ENCODE peak calls at places on chromosome 1, in eight cellular contexts. One of them, this sample, is unnamed.
A peak's percentile ranks its signal among the peaks of the same experiment; 100 is the strongest.

GRCh38 chr1:182430263-182431068 is 19.5 kb upstream of the RGSL1 start:
- DNase-seq in heart left ventricle: no peak
- DNase-seq in IMR-90: peak; percentile 42
- DNase-seq in Calu3: no peak
- DNase-seq in lower leg skin: no peak
- DNase-seq in stomach: no peak
- DNase-seq in bronchial epithelial cell: peak; percentile 41
- DNase-seq in mucosa of descending colon: no peak
- DNase-seq in this sample: no peak

GRCh38 chr1:65009176-65009575 is 42.8 kb upstream of the JAK1 start:
- DNase-seq in stomach: no peak
- DNase-seq in heart left ventricle: no peak
- DNase-seq in bronchial epithelial cell: no peak
- DNase-seq in IMR-90: no peak
- DNase-seq in Calu3: no peak
- DNase-seq in lower leg skin: no peak
- DNase-seq in mucosa of descending colon: no peak
- DNase-seq in this sample: no peak

GRCh38 chr1:3061981-3062615 is 6.9 kb upstream of the PRDM16 start:
- DNase-seq in bronchial epithelial cell: no peak
- DNase-seq in Calu3: no peak
- DNase-seq in IMR-90: no peak
- DNase-seq in heart left ventricle: peak; percentile 37
- DNase-seq in mucosa of descending colon: no peak
- DNase-seq in stomach: peak; percentile 25
- DNase-seq in lower leg skin: no peak
- DNase-seq in this sample: no peak

GRCh38 chr1:27575861-27576331 is 28.0 kb downstream of the AHDC1 start:
- DNase-seq in heart left ventricle: peak; percentile 88
- DNase-seq in lower leg skin: no peak
- DNase-seq in IMR-90: no peak
- DNase-seq in stomach: peak; percentile 84
- DNase-seq in bronchial epithelial cell: peak; percentile 47
- DNase-seq in mucosa of descending colon: peak; percentile 56
- DNase-seq in Calu3: peak; percentile 56
- DNase-seq in this sample: peak; percentile 87

GRCh38 chr1:24393892-24394291 is 19.7 kb downstream of the STPG1 start:
- DNase-seq in stomach: no peak
- DNase-seq in mucosa of descending colon: no peak
- DNase-seq in IMR-90: peak; percentile 81
- DNase-seq in bronchial epithelial cell: peak; percentile 85
- DNase-seq in Calu3: no peak
- DNase-seq in lower leg skin: no peak
- DNase-seq in heart left ventricle: no peak
- DNase-seq in this sample: no peak

GRCh38 chr1:109769335-109770078 is 5.8 kb upstream of the EPS8L3 start:
- DNase-seq in mucosa of descending colon: peak; percentile 1
- DNase-seq in bronchial epithelial cell: peak; percentile 73
- DNase-seq in lower leg skin: no peak
- DNase-seq in Calu3: no peak
- DNase-seq in IMR-90: peak; percentile 95
- DNase-seq in heart left ventricle: no peak
- DNase-seq in stomach: peak; percentile 16
- DNase-seq in this sample: no peak

GRCh38 chr1:19476440-19477190 is 8.7 kb downstream of the CAPZB start:
- DNase-seq in heart left ventricle: no peak
- DNase-seq in IMR-90: peak; percentile 79
- DNase-seq in bronchial epithelial cell: no peak
- DNase-seq in mucosa of descending colon: peak; percentile 46
- DNase-seq in stomach: no peak
- DNase-seq in lower leg skin: no peak
- DNase-seq in Calu3: no peak
- DNase-seq in this sample: no peak

GRCh38 chr1:93324486-93325464 is 20.9 kb upstream of the DR1 start:
- DNase-seq in mucosa of descending colon: peak; percentile 17
- DNase-seq in bronchial epithelial cell: peak; percentile 95
- DNase-seq in stomach: no peak
- DNase-seq in heart left ventricle: no peak
- DNase-seq in Calu3: peak; percentile 15
- DNase-seq in lower leg skin: no peak
- DNase-seq in IMR-90: peak; percentile 81
- DNase-seq in this sample: no peak

GRCh38 chr1:36542024-36542961 is 59.6 kb upstream of the CSF3R start:
- DNase-seq in IMR-90: no peak
- DNase-seq in lower leg skin: no peak
- DNase-seq in Calu3: no peak
- DNase-seq in mucosa of descending colon: no peak
- DNase-seq in bronchial epithelial cell: no peak
- DNase-seq in stomach: no peak
- DNase-seq in heart left ventricle: no peak
- DNase-seq in this sample: no peak

GRCh38 chr1:22889213-22889827 is 83.3 kb downstream of the LACTBL1 start:
- DNase-seq in bronchial epithelial cell: peak; percentile 51
- DNase-seq in stomach: no peak
- DNase-seq in mucosa of descending colon: peak; percentile 41
- DNase-seq in heart left ventricle: no peak
- DNase-seq in IMR-90: peak; percentile 51
- DNase-seq in Calu3: peak; percentile 19
- DNase-seq in lower leg skin: no peak
- DNase-seq in this sample: no peak

GRCh38 chr1:34320081-34320480 is 143.4 kb downstream of the C1orf94 start:
- DNase-seq in mucosa of descending colon: no peak
- DNase-seq in heart left ventricle: no peak
- DNase-seq in Calu3: no peak
- DNase-seq in lower leg skin: no peak
- DNase-seq in stomach: no peak
- DNase-seq in bronchial epithelial cell: peak; percentile 22
- DNase-seq in IMR-90: no peak
- DNase-seq in this sample: no peak

GRCh38 chr1:72281637-72282270 is 585 bp downstream of the NEGR1 start:
- DNase-seq in lower leg skin: no peak
- DNase-seq in Calu3: peak; percentile 13
- DNase-seq in heart left ventricle: no peak
- DNase-seq in stomach: no peak
- DNase-seq in bronchial epithelial cell: no peak
- DNase-seq in IMR-90: peak; percentile 2
- DNase-seq in mucosa of descending colon: peak; percentile 4
- DNase-seq in this sample: no peak

GRCh38 chr1:156547434-156547833 is 24.9 kb downstream of the IQGAP3 start:
- DNase-seq in bronchial epithelial cell: no peak
- DNase-seq in lower leg skin: no peak
- DNase-seq in stomach: no peak
- DNase-seq in heart left ventricle: no peak
- DNase-seq in IMR-90: no peak
- DNase-seq in mucosa of descending colon: no peak
- DNase-seq in Calu3: no peak
- DNase-seq in this sample: no peak

GRCh38 chr1:225408249-225408648 is 19.6 kb downstream of the LBR start:
- DNase-seq in bronchial epithelial cell: no peak
- DNase-seq in IMR-90: no peak
- DNase-seq in stomach: no peak
- DNase-seq in Calu3: no peak
- DNase-seq in lower leg skin: no peak
- DNase-seq in mucosa of descending colon: no peak
- DNase-seq in heart left ventricle: no peak
- DNase-seq in this sample: no peak

GRCh38 chr1:22747735-22748073 is 37.1 kb downstream of the EPHB2 start:
- DNase-seq in Calu3: no peak
- DNase-seq in heart left ventricle: no peak
- DNase-seq in mucosa of descending colon: no peak
- DNase-seq in stomach: no peak
- DNase-seq in bronchial epithelial cell: no peak
- DNase-seq in IMR-90: no peak
- DNase-seq in lower leg skin: no peak
- DNase-seq in this sample: no peak

GRCh38 chr1:230044729-230045128 is 22.3 kb upstream of the GALNT2 start:
- DNase-seq in heart left ventricle: no peak
- DNase-seq in Calu3: no peak
- DNase-seq in bronchial epithelial cell: no peak
- DNase-seq in stomach: no peak
- DNase-seq in IMR-90: no peak
- DNase-seq in mucosa of descending colon: no peak
- DNase-seq in lower leg skin: no peak
- DNase-seq in this sample: no peak

GRCh38 chr1:62870148-62870547 is 86.2 kb downstream of the ATG4C start:
- DNase-seq in IMR-90: peak; percentile 79
- DNase-seq in stomach: no peak
- DNase-seq in mucosa of descending colon: no peak
- DNase-seq in Calu3: no peak
- DNase-seq in lower leg skin: no peak
- DNase-seq in bronchial epithelial cell: no peak
- DNase-seq in heart left ventricle: no peak
- DNase-seq in this sample: no peak

GRCh38 chr1:241518447-241519307 is 878 bp downstream of the FH start:
- DNase-seq in bronchial epithelial cell: peak; percentile 76
- DNase-seq in stomach: no peak
- DNase-seq in lower leg skin: no peak
- DNase-seq in Calu3: peak; percentile 36
- DNase-seq in IMR-90: peak; percentile 25
- DNase-seq in heart left ventricle: no peak
- DNase-seq in mucosa of descending colon: peak; percentile 21
- DNase-seq in this sample: no peak

GRCh38 chr1:39106949-39107740 is 81.0 kb downstream of the NDUFS5 start:
- DNase-seq in bronchial epithelial cell: no peak
- DNase-seq in stomach: no peak
- DNase-seq in IMR-90: no peak
- DNase-seq in Calu3: no peak
- DNase-seq in lower leg skin: no peak
- DNase-seq in heart left ventricle: no peak
- DNase-seq in mucosa of descending colon: no peak
- DNase-seq in this sample: no peak

GRCh38 chr1:155057788-155058211 is 5.7 kb upstream of the EFNA4 start:
- DNase-seq in mucosa of descending colon: no peak
- DNase-seq in heart left ventricle: no peak
- DNase-seq in IMR-90: no peak
- DNase-seq in lower leg skin: no peak
- DNase-seq in bronchial epithelial cell: no peak
- DNase-seq in stomach: no peak
- DNase-seq in Calu3: no peak
- DNase-seq in this sample: peak; percentile 55

GRCh38 chr1:233707153-233707905 is 93.4 kb downstream of the KCNK1 start:
- DNase-seq in mucosa of descending colon: no peak
- DNase-seq in lower leg skin: no peak
- DNase-seq in bronchial epithelial cell: peak; percentile 87
- DNase-seq in heart left ventricle: no peak
- DNase-seq in Calu3: peak; percentile 80
- DNase-seq in IMR-90: peak; percentile 1
- DNase-seq in stomach: peak; percentile 67
- DNase-seq in this sample: peak; percentile 46

GRCh38 chr1:154749078-154749760 is 120.9 kb downstream of the KCNN3 start:
- DNase-seq in stomach: no peak
- DNase-seq in mucosa of descending colon: peak; percentile 41
- DNase-seq in Calu3: peak; percentile 68
- DNase-seq in heart left ventricle: no peak
- DNase-seq in bronchial epithelial cell: peak; percentile 29
- DNase-seq in IMR-90: peak; percentile 23
- DNase-seq in lower leg skin: no peak
- DNase-seq in this sample: no peak

GRCh38 chr1:941588-942383 is 17.3 kb downstream of the NOC2L start:
- DNase-seq in Calu3: peak; percentile 44
- DNase-seq in mucosa of descending colon: peak; percentile 68
- DNase-seq in lower leg skin: no peak
- DNase-seq in IMR-90: peak; percentile 51
- DNase-seq in heart left ventricle: peak; percentile 88
- DNase-seq in stomach: peak; percentile 73
- DNase-seq in bronchial epithelial cell: no peak
- DNase-seq in this sample: peak; percentile 46

GRCh38 chr1:152348447-152348846 is 11.4 kb downstream of the FLG2 start:
- DNase-seq in bronchial epithelial cell: peak; percentile 31
- DNase-seq in mucosa of descending colon: no peak
- DNase-seq in IMR-90: no peak
- DNase-seq in stomach: no peak
- DNase-seq in heart left ventricle: no peak
- DNase-seq in Calu3: no peak
- DNase-seq in lower leg skin: no peak
- DNase-seq in this sample: no peak
- TF ChIP-seq CTCF in bronchial epithelial cell: peak; percentile 21
- TF ChIP-seq CTCF in mucosa of descending colon: no peak
- TF ChIP-seq CTCF in IMR-90: no peak
- TF ChIP-seq CTCF in stomach: no peak
- TF ChIP-seq CTCF in heart left ventricle: no peak
- TF ChIP-seq CTCF in Calu3: no peak
- TF ChIP-seq CTCF in lower leg skin: no peak
- TF ChIP-seq CTCF in this sample: no peak

GRCh38 chr1:235946570-235946981 is 79.9 kb upstream of the LYST start:
- DNase-seq in lower leg skin: no peak
- DNase-seq in mucosa of descending colon: no peak
- DNase-seq in bronchial epithelial cell: no peak
- DNase-seq in stomach: no peak
- DNase-seq in Calu3: peak; percentile 15
- DNase-seq in IMR-90: peak; percentile 90
- DNase-seq in heart left ventricle: no peak
- DNase-seq in this sample: no peak
- TF ChIP-seq CTCF in lower leg skin: no peak
- TF ChIP-seq CTCF in mucosa of descending colon: no peak
- TF ChIP-seq CTCF in bronchial epithelial cell: peak; percentile 35
- TF ChIP-seq CTCF in stomach: no peak
- TF ChIP-seq CTCF in Calu3: no peak
- TF ChIP-seq CTCF in IMR-90: peak; percentile 19
- TF ChIP-seq CTCF in heart left ventricle: peak; percentile 21
- TF ChIP-seq CTCF in this sample: no peak

DNA sequence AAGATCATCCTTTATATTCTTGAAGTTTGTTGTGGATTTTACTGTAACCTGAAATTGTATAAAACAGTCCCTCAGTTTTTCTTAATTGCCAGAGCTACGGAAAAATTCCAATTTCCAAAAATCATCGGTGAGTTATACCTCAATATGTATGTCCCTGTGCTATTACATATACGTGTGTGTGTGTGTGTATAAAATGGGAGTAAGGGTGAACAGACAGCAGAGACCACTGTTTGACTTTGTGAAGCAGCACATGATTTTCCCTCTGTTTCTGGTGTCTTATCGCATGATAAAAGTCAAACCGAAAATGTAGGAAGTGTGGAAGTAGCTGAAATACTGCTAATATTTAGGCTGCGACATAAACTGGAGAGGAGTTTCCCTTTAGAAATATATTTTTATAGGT is 1.2 kb downstream of the OR2T1 start:
- DNase-seq in IMR-90: peak; percentile 19
- DNase-seq in stomach: no peak
- DNase-seq in Calu3: no peak
- DNase-seq in mucosa of descending colon: no peak
- DNase-seq in bronchial epithelial cell: peak; percentile 19
- DNase-seq in lower leg skin: no peak
- DNase-seq in heart left ventricle: no peak
- DNase-seq in this sample: no peak
- TF ChIP-seq CTCF in IMR-90: no peak
- TF ChIP-seq CTCF in stomach: no peak
- TF ChIP-seq CTCF in Calu3: no peak
- TF ChIP-seq CTCF in mucosa of descending colon: no peak
- TF ChIP-seq CTCF in bronchial epithelial cell: no peak
- TF ChIP-seq CTCF in lower leg skin: no peak
- TF ChIP-seq CTCF in heart left ventricle: no peak
- TF ChIP-seq CTCF in this sample: no peak

DNA sequence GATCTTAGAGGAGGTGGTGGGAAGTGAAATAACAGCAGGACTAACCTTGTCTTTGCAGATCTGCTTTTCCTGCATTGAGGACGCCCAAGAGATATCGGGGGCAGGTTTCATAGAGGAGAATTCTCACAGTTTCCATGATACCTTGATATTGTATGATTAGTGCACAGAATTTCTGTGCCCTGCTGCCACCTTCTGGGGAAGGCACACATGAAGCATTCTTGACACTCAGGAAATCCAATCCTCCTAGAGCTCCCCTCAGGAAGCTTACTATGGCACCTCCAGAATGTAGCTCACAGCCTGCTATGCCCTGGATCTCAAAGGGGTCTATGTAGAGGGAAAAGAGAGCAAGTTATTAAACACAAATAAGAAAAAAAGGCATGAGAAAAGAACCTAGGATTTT is 1.5 kb downstream of the CD1B start:
- DNase-seq in lower leg skin: no peak
- DNase-seq in IMR-90: no peak
- DNase-seq in bronchial epithelial cell: peak; percentile 17
- DNase-seq in mucosa of descending colon: peak; percentile 4
- DNase-seq in Calu3: peak; percentile 29
- DNase-seq in heart left ventricle: no peak
- DNase-seq in stomach: no peak
- DNase-seq in this sample: no peak
- TF ChIP-seq CTCF in lower leg skin: no peak
- TF ChIP-seq CTCF in IMR-90: no peak
- TF ChIP-seq CTCF in bronchial epithelial cell: peak; percentile 28
- TF ChIP-seq CTCF in mucosa of descending colon: no peak
- TF ChIP-seq CTCF in Calu3: no peak
- TF ChIP-seq CTCF in heart left ventricle: peak; percentile 5
- TF ChIP-seq CTCF in stomach: no peak
- TF ChIP-seq CTCF in this sample: no peak

This sample was measured in pancreas.